ENCODE peak calls at places on chromosomes 16 and 17, in nine cellular contexts. P, F, U, O, K, C, W, Y and Z are unnamed samples. For H3K9me3, the result is how much of the 10 kb centered on the place peaks cover.

GRCh38 chr17:12917401-12917800 is 100.4 kb downstream of the ELAC2 start:
- DNase-seq in P (no peak), F (no peak), U (no peak), O (no peak), K (no peak), C (no peak), W (no peak), Y (no peak), Z (no peak)

GRCh38 chr16:78844682-78845081 is 745.2 kb downstream of the WWOX start:
- DNase-seq in P (no peak), F (no peak), U (no peak), O (no peak), K (no peak), C (no peak), W (no peak), Y (no peak), Z (peak)

GRCh38 chr16:85227262-85227923 is 115.1 kb upstream of the CIBAR2 start:
- DNase-seq in P (no peak), F (no peak), U (no peak), O (no peak), K (no peak), C (no peak), W (no peak), Y (no peak), Z (no peak)

GRCh38 chr17:36498560-36499300 is 12.2 kb downstream of the ZNHIT3 start:
- DNase-seq in P (no peak), F (no peak), U (no peak), O (no peak), K (peak), C (no peak), W (no peak), Y (no peak), Z (no peak)

GRCh38 chr16:84198401-84198800 is 7.4 kb downstream of the ADAD2 start:
- DNase-seq in P (no peak), F (peak), U (peak), O (no peak), K (no peak), C (no peak), W (no peak), Y (no peak), Z (no peak)

GRCh38 chr17:39150795-39151679 is at the start of gene PLXDC1:
- DNase-seq in P (no peak), F (no peak), U (no peak), O (no peak), K (peak), C (no peak), W (no peak), Y (no peak), Z (no peak)

GRCh38 chr17:44043326-44043725 is 23.1 kb downstream of the LSM12 start:
- DNase-seq in P (no peak), F (no peak), U (peak), O (no peak), K (no peak), C (no peak), W (no peak), Y (no peak), Z (no peak)

GRCh38 chr17:57949649-57950048 is 5.6 kb downstream of the CUEDC1 start:
- DNase-seq in P (no peak), F (no peak), U (no peak), O (no peak), K (no peak), C (no peak), W (no peak), Y (no peak), Z (no peak)

GRCh38 chr16:25109643-25110042 is 1.9 kb upstream of the LCMT1 start:
- DNase-seq in P (peak), F (peak), U (peak), O (no peak), K (no peak), C (peak), W (peak), Y (peak), Z (peak)

GRCh38 chr16:82751020-82751419 is 124.3 kb downstream of the CDH13 start:
- DNase-seq in P (no peak), F (no peak), U (no peak), O (no peak), K (no peak), C (no peak), W (no peak), Y (no peak), Z (no peak)

GRCh38 chr16:15466886-15467781 is 32.7 kb downstream of the BMERB1 start:
- DNase-seq in P (no peak), F (no peak), U (no peak), O (no peak), K (no peak), C (no peak), W (no peak), Y (no peak), Z (no peak)

GRCh38 chr16:17364319-17365210 is 106.2 kb downstream of the XYLT1 start:
- DNase-seq in P (no peak), F (peak), U (peak), O (no peak), K (no peak), C (no peak), W (peak), Y (no peak), Z (no peak)

GRCh38 chr16:79483336-79483735 is 117.2 kb downstream of the MAF start:
- DNase-seq in P (no peak), F (no peak), U (no peak), O (no peak), K (no peak), C (no peak), W (no peak), Y (no peak), Z (no peak)

GRCh38 chr17:40664582-40665333 is at the start of gene KRT222:
- DNase-seq in P (peak), F (no peak), U (no peak), O (no peak), K (no peak), C (no peak), W (peak), Y (no peak), Z (no peak)

GRCh38 chr16:3276679-3277078 is 6.6 kb upstream of the ZNF263 start:
- DNase-seq in P (no peak), F (no peak), U (no peak), O (no peak), K (no peak), C (no peak), W (no peak), Y (peak), Z (no peak)

GRCh38 chr16:3274490-3274889 is 8.8 kb upstream of the ZNF263 start:
- DNase-seq in P (no peak), F (no peak), U (peak), O (no peak), K (no peak), C (no peak), W (no peak), Y (peak), Z (no peak)

DNA sequence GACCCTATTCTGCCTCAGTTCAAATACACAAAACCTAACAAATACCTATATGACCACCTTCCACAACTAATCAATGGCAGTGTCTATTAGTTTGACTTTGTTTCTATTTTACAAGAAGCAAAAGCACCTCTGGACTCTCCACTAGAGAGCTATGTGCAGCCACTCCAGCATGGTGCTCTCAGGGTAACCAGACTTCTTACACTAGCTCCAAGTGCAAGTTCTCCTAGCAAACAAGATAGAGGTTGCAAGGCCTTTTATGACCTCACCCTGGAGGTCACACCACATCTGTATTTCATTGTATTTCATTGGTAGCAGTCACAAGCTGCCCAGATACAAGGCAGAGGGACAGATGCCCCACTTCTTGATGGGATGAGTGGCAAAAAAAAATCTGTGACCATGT is 8.3 kb upstream of the ZNF263 start:
- DNase-seq in P (no peak), F (no peak), U (no peak), O (no peak), K (no peak), C (no peak), W (no peak), Y (peak), Z (no peak)
- H3K9me3 ChIP-seq in P (under half), F (under half), U (under half), O (under half), K (under half), C (under half), W (under half), Y (under half), Z (under half)

GRCh38 chr16:31105677-31106213 is 2.4 kb upstream of the BCKDK start:
- DNase-seq in P (no peak), F (peak), U (no peak), O (peak), K (peak), C (peak), W (peak), Y (peak), Z (peak)
- H3K4me3 ChIP-seq in P (peak), F (no peak), U (no peak), O (peak), K (no peak), C (peak), W (no peak), Y (peak), Z (no peak)

DNA sequence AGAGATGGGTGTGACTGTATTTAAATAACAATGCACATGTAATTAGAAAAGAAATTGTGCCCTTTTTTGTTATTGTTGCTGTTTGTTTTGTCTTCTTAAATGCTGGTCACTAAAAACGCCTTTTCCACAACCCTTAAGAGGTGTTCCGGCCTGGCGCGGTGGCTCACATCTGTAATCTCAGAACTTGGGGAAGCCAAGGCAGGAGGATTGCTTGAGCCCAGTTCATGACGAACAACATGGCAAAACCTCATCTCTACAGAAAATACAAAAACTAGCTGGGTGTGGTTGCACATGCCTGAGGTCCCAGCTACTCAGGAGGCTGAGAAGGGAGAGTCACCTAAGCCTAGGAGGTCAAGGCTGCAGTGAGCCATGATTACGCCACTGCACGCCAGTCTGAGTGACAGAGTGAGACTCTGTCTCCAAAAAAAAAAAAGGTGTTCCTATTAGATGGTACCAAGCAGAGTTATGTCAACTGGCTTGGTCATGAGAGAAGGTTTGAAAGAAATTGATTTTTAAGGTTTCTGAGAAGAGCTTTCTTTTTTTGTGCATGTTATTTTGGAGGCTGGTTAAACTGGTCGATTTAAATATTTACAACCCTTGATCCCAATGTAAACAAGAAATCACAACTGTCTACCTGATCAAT is 23.5 kb upstream of the RFFL start:
- DNase-seq in P (no peak), F (no peak), U (no peak), O (no peak), K (no peak), C (no peak), W (peak), Y (no peak), Z (no peak)
- TF ChIP-seq POLR2A in P (no peak), F (no peak), U (no peak), O (no peak), K (no peak), C (no peak), W (no peak), Y (no peak), Z (no peak)

GRCh38 chr16:70665806-70666735 is 19.7 kb downstream of the IL34 start:
- DNase-seq in P (no peak), F (no peak), U (no peak), O (no peak), K (no peak), C (no peak), W (no peak), Y (no peak), Z (no peak)
- H3K9me3 ChIP-seq in P (under half), F (under half), U (under half), O (under half), K (under half), C (under half), W (under half), Y (under half), Z (under half)

DNA sequence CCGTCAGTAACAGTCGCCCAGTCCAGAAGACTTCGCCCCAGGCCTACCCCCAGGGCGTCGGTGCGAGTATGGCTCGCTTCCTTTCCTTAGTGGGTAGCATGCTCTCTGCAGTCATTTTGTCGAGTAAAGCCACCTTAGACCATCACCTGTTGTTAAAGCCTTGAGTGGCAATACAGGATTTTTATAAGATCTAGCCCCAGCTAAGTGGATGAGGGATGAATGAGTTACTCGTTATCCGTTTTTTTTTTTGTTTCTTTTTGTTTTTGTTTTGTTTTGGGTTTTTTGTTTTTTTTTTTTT is 322 bp upstream of the KLHL11 start:
- DNase-seq in P (no peak), F (no peak), U (no peak), O (no peak), K (no peak), C (no peak), W (no peak), Y (no peak), Z (no peak)
- H3K4me3 ChIP-seq in P (peak), F (peak), U (peak), O (peak), K (peak), C (peak), W (no peak), Y (peak), Z (no peak)